ENCODE peak calls at places on chromosomes 7 and 10, in nine cellular contexts. A, C, D, P, U, O, J, X and S are unnamed samples.

GRCh38 chr7:30447466-30447865 is 31.1 kb downstream of the NOD1 start:
- DNase-seq in A (no peak), C (no peak), D (no peak), P (no peak), U (no peak), O (no peak), J (peak; percentile 18), X (no peak), S (no peak)

GRCh38 chr7:35003679-35004278 is 33.5 kb downstream of the DPY19L1 start:
- DNase-seq in A (peak; percentile 8), C (no peak), D (no peak), P (no peak), U (peak; percentile 85), O (peak; percentile 15), J (peak; percentile 80), X (no peak), S (no peak)

GRCh38 chr10:46002916-46003693 is 27.3 kb downstream of the NCOA4 start:
- DNase-seq in A (no peak), C (no peak), D (no peak), P (no peak), U (no peak), O (no peak), J (no peak), X (no peak), S (no peak)

GRCh38 chr10:48556713-48557112 is 48.2 kb downstream of the ARHGAP22 start:
- DNase-seq in A (no peak), C (no peak), D (no peak), P (no peak), U (no peak), O (no peak), J (no peak), X (no peak), S (no peak)

GRCh38 chr7:30894866-30895408 is 16.7 kb upstream of the AQP1 start:
- DNase-seq in A (no peak), C (no peak), D (peak; percentile 40), P (no peak), U (no peak), O (no peak), J (no peak), X (no peak), S (no peak)

GRCh38 chr10:51244739-51245138 is 170.5 kb downstream of the PRKG1 start:
- DNase-seq in A (no peak), C (no peak), D (peak; percentile 76), P (no peak), U (no peak), O (no peak), J (no peak), X (no peak), S (no peak)

GRCh38 chr10:123766761-123767160 is 100.6 kb downstream of the GPR26 start:
- DNase-seq in A (no peak), C (no peak), D (no peak), P (no peak), U (no peak), O (no peak), J (no peak), X (no peak), S (no peak)

GRCh38 chr7:29289156-29290021 is 94.8 kb downstream of the CHN2 start:
- DNase-seq in A (no peak), C (no peak), D (no peak), P (peak; percentile 76), U (peak; percentile 12), O (peak; percentile 63), J (no peak), X (no peak), S (no peak)

GRCh38 chr10:70592746-70593512 is 9.6 kb downstream of the PRF1 start:
- DNase-seq in A (no peak), C (no peak), D (no peak), P (no peak), U (no peak), O (no peak), J (no peak), X (no peak), S (no peak)

GRCh38 chr10:43610636-43611035 is 4.4 kb downstream of the ZNF485 start:
- DNase-seq in A (no peak), C (no peak), D (no peak), P (no peak), U (no peak), O (no peak), J (no peak), X (no peak), S (no peak)

GRCh38 chr7:142556745-142557144 is 192.5 kb upstream of the PRSS1 start:
- DNase-seq in A (peak; percentile 42), C (peak; percentile 25), D (peak; percentile 59), P (no peak), U (peak; percentile 18), O (peak; percentile 5), J (peak; percentile 38), X (no peak), S (no peak)

GRCh38 chr7:119320316-119320715 is 952.7 kb upstream of the KCND2 start:
- DNase-seq in A (no peak), C (no peak), D (peak; percentile 27), P (no peak), U (no peak), O (no peak), J (no peak), X (no peak), S (no peak)

DNA sequence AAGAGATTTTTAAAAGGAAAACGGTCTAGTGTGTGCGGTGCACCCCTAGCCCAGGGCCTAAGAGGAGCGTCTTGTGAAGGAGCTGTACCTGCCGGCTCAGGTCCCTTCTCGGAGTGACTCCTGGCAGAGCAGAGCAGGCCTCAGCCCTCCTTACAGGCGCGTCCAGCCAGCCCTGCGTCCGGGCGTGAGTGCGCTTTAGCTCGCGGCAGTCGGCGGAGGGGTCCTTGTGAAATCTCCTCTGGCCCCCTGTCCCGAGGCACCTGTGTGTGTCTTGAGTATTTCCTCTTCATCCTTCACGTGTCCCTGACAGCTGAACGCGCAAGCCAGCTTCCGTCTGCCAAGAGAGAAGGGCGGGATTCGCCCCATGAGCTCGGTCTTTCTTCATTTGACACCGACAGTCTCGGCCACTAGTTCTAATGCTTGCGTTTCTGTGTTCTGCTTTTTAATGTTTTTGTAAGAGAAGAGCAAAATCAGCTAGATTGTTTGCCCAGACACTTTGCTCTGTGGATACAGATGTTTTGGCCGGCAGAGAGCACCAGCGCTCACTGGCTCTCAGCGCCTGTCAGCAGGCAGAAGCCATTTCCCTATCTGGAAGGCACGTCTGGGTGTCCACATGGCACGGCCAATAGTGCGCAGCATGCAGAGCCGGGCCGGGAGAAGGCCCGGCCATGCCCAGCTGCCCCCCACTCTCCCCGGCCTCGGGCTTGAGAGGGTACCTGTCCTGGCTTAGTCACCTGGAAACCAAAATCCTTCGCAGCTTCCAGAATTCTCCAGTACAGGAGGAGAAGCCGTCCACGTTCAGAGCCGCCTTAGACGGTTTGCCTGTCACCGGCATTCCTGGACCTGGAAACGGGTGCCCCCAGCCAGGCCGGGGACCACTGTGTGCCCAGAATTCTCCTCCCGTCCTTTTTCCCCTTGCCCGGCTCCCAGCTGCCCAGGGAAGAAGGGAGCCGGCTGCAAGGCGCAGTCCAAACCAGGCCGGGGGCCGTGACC is 7.0 kb downstream of the GET4 start:
- DNase-seq in A (no peak), C (no peak), D (no peak), P (peak; percentile 68), U (no peak), O (no peak), J (no peak), X (no peak), S (no peak)
- H3K27ac ChIP-seq in A (no peak overlapping the region), C (no peak overlapping the region), D (no peak overlapping the region), P (no peak overlapping the region), U (no peak overlapping the region), O (no peak overlapping the region), J (peak overlapping the region; percentile 2), X (peak overlapping the region; percentile 62), S (no peak overlapping the region)

DNA sequence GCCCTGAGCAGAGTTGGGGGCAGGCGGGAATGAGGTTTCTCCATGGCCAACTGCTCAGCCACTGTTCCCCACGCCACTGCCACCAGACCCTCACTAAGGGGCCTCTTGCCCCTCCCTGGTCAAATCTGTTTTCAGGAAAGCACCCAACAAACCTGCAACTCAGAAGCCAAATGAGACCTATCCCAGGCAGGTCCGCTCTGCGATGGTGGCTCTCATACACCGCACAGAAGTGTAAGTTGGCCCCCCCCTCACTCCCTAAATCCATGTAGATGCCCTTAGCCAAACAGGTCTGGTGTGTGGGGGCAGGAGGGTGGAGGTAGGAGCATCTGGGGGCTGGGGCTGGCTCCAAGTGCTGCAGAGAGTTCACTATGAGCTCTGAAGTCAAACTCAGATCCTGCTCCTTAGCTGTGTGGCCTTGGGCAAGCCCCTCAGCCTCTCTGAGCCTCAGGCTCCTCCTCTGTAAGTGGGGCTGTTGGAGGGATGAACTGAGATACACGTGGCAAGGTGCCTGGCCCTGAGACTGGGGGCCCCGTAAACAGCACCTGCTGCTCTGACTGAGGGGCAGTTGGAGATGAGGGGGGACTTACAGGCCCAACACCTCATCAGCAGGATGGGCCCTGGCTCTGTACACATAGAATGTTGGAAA is 1.1 kb downstream of the MMRN2 start:
- DNase-seq in A (no peak), C (no peak), D (no peak), P (peak; percentile 62), U (no peak), O (no peak), J (no peak), X (no peak), S (no peak)
- TF ChIP-seq POLR2AphosphoS5 in A (no peak), C (no peak), D (no peak), P (no peak), U (no peak), O (no peak), J (no peak), X (no peak), S (no peak)

DNA sequence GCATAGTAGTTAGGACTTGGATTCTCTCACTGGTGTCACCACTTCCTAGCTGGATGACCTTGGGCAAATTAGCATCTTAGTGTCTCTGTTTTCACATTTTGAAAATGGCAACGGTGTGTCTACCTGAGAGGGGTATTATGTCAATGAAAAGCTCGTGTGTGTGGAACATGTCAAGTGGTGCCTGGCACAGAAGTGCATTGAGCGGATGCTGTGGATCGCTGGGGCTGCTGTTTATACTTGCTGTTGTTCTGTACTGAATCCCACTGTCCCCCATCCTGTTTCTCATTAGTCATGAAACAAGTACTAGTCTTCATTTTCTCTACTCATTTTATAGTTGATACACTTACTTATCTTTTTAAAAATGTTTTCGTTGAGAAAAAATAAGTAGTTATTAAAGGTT is 26.1 kb downstream of the RBM33 start:
- DNase-seq in A (no peak), C (no peak), D (no peak), P (no peak), U (no peak), O (no peak), J (no peak), X (no peak), S (no peak)
- H3K27ac ChIP-seq in A (no peak overlapping the region), C (peak overlapping the region; percentile 5), D (no peak overlapping the region), P (peak overlapping the region; percentile 24), U (no peak overlapping the region), O (peak overlapping the region; percentile 1), J (peak overlapping the region; percentile 28), X (no peak overlapping the region), S (peak overlapping the region; percentile 26)

GRCh38 chr7:77798394-77799077 is at the start of the genes PHTF2 and TMEM60:
- DNase-seq in A (peak; percentile 99), C (peak; percentile 98), D (peak; percentile 100), P (peak; percentile 98), U (peak; percentile 99), O (peak; percentile 99), J (peak; percentile 99), X (peak; percentile 99), S (peak; percentile 95)
- TF ChIP-seq POLR2AphosphoS5 in A (peak; percentile 92), C (peak; percentile 67), D (peak; percentile 77), P (peak; percentile 93), U (peak; percentile 93), O (peak; percentile 41), J (peak; percentile 82), X (peak; percentile 92), S (peak; percentile 73)

GRCh38 chr7:25671087-25671486 is 442.8 kb upstream of the NPVF start:
- DNase-seq in A (no peak), C (no peak), D (no peak), P (no peak), U (no peak), O (no peak), J (no peak), X (peak; percentile 87), S (no peak)
- H3K27ac ChIP-seq in A (peak overlapping the region; percentile 64), C (no peak overlapping the region), D (no peak overlapping the region), P (peak overlapping the region; percentile 62), U (peak overlapping the region; percentile 39), O (no peak overlapping the region), J (no peak overlapping the region), X (peak overlapping the region; percentile 68), S (no peak overlapping the region)

GRCh38 chr7:101017099-101017777 is 2.6 kb upstream of the MUC17 start:
- DNase-seq in A (peak; percentile 27), C (peak; percentile 82), D (peak; percentile 86), P (peak; percentile 88), U (peak; percentile 59), O (peak; percentile 62), J (peak; percentile 68), X (no peak), S (no peak)
- TF ChIP-seq POLR2AphosphoS5 in A (no peak), C (no peak), D (no peak), P (no peak), U (no peak), O (no peak), J (peak; percentile 50), X (no peak), S (no peak)